ENCODE peak calls at places on chromosomes 4 and X, in four cellular contexts. One of them, this sample, is unnamed.

GRCh38 chr4:118872181-118872580 is 16.5 kb upstream of the SYNPO2 start:
- DNase-seq in NCI-H1048: no peak
- DNase-seq in neural progenitor cell: no peak
- DNase-seq in tibial artery: no peak
- DNase-seq in this sample: no peak

GRCh38 chrX:42615161-42615563 is 162.8 kb downstream of the PPP1R2C start:
- DNase-seq in NCI-H1048: no peak
- DNase-seq in neural progenitor cell: peak
- DNase-seq in tibial artery: no peak
- DNase-seq in this sample: no peak

GRCh38 chr4:37522996-37523395 is 163.2 kb downstream of the RELL1 start:
- DNase-seq in NCI-H1048: no peak
- DNase-seq in neural progenitor cell: no peak
- DNase-seq in tibial artery: no peak
- DNase-seq in this sample: no peak

GRCh38 chr4:90226734-90227133 is 99.5 kb downstream of the CCSER1 start:
- DNase-seq in NCI-H1048: no peak
- DNase-seq in neural progenitor cell: no peak
- DNase-seq in tibial artery: no peak
- DNase-seq in this sample: no peak

GRCh38 chr4:89136525-89136924 is 25.2 kb downstream of the TIGD2 start:
- DNase-seq in NCI-H1048: no peak
- DNase-seq in neural progenitor cell: no peak
- DNase-seq in tibial artery: no peak
- DNase-seq in this sample: no peak

GRCh38 chr4:100391913-100392312 is 125.9 kb downstream of the EMCN start:
- DNase-seq in NCI-H1048: no peak
- DNase-seq in neural progenitor cell: no peak
- DNase-seq in tibial artery: no peak
- DNase-seq in this sample: no peak

GRCh38 chr4:66014146-66014765 is 344.0 kb upstream of the EPHA5 start:
- DNase-seq in NCI-H1048: no peak
- DNase-seq in neural progenitor cell: peak
- DNase-seq in tibial artery: no peak
- DNase-seq in this sample: no peak

GRCh38 chrX:19791562-19791961 is 95.8 kb downstream of the SH3KBP1 start:
- DNase-seq in NCI-H1048: no peak
- DNase-seq in neural progenitor cell: no peak
- DNase-seq in tibial artery: no peak
- DNase-seq in this sample: no peak

GRCh38 chr4:58749206-58749605 is 1639.0 kb upstream of the IGFBP7 start:
- DNase-seq in NCI-H1048: no peak
- DNase-seq in neural progenitor cell: no peak
- DNase-seq in tibial artery: no peak
- DNase-seq in this sample: no peak

GRCh38 chr4:26173619-26174018 is 147.2 kb upstream of the RBPJ start:
- DNase-seq in NCI-H1048: no peak
- DNase-seq in neural progenitor cell: no peak
- DNase-seq in tibial artery: no peak
- DNase-seq in this sample: peak

GRCh38 chr4:16663722-16664121 is 234.7 kb downstream of the LDB2 start:
- DNase-seq in NCI-H1048: no peak
- DNase-seq in neural progenitor cell: no peak
- DNase-seq in tibial artery: no peak
- DNase-seq in this sample: no peak

GRCh38 chrX:153434801-153435200 is 11.1 kb downstream of the TREX2 start:
- DNase-seq in NCI-H1048: no peak
- DNase-seq in neural progenitor cell: no peak
- DNase-seq in tibial artery: no peak
- DNase-seq in this sample: peak

GRCh38 chr4:21915761-21916160 is 32.8 kb downstream of the KCNIP4 start:
- DNase-seq in NCI-H1048: no peak
- DNase-seq in neural progenitor cell: no peak
- DNase-seq in tibial artery: no peak
- DNase-seq in this sample: no peak

GRCh38 chr4:163017135-163017534 is 149.6 kb downstream of the NAF1 start:
- DNase-seq in NCI-H1048: no peak
- DNase-seq in neural progenitor cell: no peak
- DNase-seq in tibial artery: no peak
- DNase-seq in this sample: no peak

GRCh38 chr4:126268106-126268505 is 953.4 kb downstream of the FAT4 start:
- DNase-seq in NCI-H1048: no peak
- DNase-seq in neural progenitor cell: no peak
- DNase-seq in tibial artery: no peak
- DNase-seq in this sample: no peak

This sample was measured in left kidney.